ENCODE peak calls at places on chromosomes 16 and 17, in six cellular contexts. Q is suprapubic skin; V is NCI-H1694 treated with DMSO at 0.1 percent for 48 hours; R is fibroblast of the aortic adventitia; U is RPMI8226; I is naive thymus-derived CD4-positive, alpha-beta T cell. O is an unnamed sample.

GRCh38 chr16:9901-10665 is 43.3 kb downstream of the POLR3K start:
- DNase-seq in U (peak), V (no peak), I (no peak), Q (no peak), R (no peak), O (no peak)

GRCh38 chr16:55302635-55303034 is 21.4 kb upstream of the IRX6 start:
- DNase-seq in Q (no peak), V (no peak), U (no peak), I (no peak), R (no peak), O (no peak)

GRCh38 chr17:59423137-59423703 is 91.8 kb downstream of the YPEL2 start:
- DNase-seq in I (no peak), R (peak), Q (no peak), V (no peak), U (peak), O (no peak)

GRCh38 chr16:54034684-54035083 is 251.9 kb downstream of the IRX3 start:
- DNase-seq in R (peak), I (no peak), Q (no peak), V (no peak), U (no peak), O (no peak)

GRCh38 chr16:25575363-25575762 is 116.4 kb upstream of the HS3ST4 start:
- DNase-seq in Q (no peak), I (no peak), R (no peak), U (no peak), V (no peak), O (no peak)

GRCh38 chr17:61449707-61450640 is 2.2 kb upstream of the TBX4 start:
- DNase-seq in V (no peak), Q (no peak), I (no peak), U (no peak), R (no peak), O (no peak)

GRCh38 chr16:24124291-24124690 is 131.8 kb upstream of the CACNG3 start:
- DNase-seq in I (no peak), R (no peak), Q (no peak), U (no peak), V (no peak), O (no peak)

GRCh38 chr17:10144456-10144855 is 54.0 kb downstream of the GAS7 start:
- DNase-seq in I (no peak), Q (no peak), V (no peak), U (no peak), R (no peak), O (no peak)

GRCh38 chr16:86925067-86925791 is 346.9 kb downstream of the FOXL1 start:
- DNase-seq in Q (no peak), U (no peak), R (peak), V (no peak), I (no peak), O (no peak)

GRCh38 chr17:17809527-17810373 is 27.0 kb downstream of the SREBF1 start:
- DNase-seq in U (no peak), I (no peak), Q (no peak), R (peak), V (no peak), O (no peak)

GRCh38 chr16:80577485-80578280 is 36.9 kb downstream of the DYNLRB2 start:
- DNase-seq in I (no peak), U (no peak), R (no peak), V (no peak), Q (no peak), O (no peak)

GRCh38 chr17:57548421-57549385 is 196.4 kb downstream of the CCDC182 start:
- DNase-seq in U (no peak), V (no peak), Q (no peak), I (no peak), R (peak), O (no peak)

GRCh38 chr16:3158498-3159314 is 23.9 kb downstream of the ZNF213 start:
- DNase-seq in U (peak), I (peak), Q (peak), R (peak), V (peak), O (no peak)

GRCh38 chr17:19539040-19539399 is 5.4 kb downstream of the SLC47A1 start:
- DNase-seq in Q (no peak), I (no peak), V (no peak), R (no peak), U (no peak), O (no peak)

GRCh38 chr17:81420769-81421462 is 25.7 kb downstream of the BAHCC1 start:
- DNase-seq in U (no peak), V (no peak), R (peak), I (no peak), Q (no peak), O (no peak)

GRCh38 chr17:57071991-57072944 is 12.8 kb upstream of the AKAP1 start:
- DNase-seq in Q (no peak), I (no peak), V (no peak), R (no peak), U (no peak), O (no peak)

GRCh38 chr17:9115446-9116265 is 94.3 kb downstream of the NTN1 start:
- DNase-seq in R (peak), I (peak), V (no peak), Q (peak), U (no peak), O (no peak)

GRCh38 chr17:74981979-74982662 is 5.3 kb upstream of the CDR2L start:
- DNase-seq in U (peak), R (peak), Q (peak), I (peak), V (peak), O (no peak)

GRCh38 chr17:830381-830780 is 48.2 kb downstream of the MRM3 start:
- DNase-seq in Q (no peak), I (no peak), U (peak), R (no peak), V (no peak), O (no peak)

GRCh38 chr16:87417511-87417910 is 25.4 kb downstream of the MAP1LC3B start:
- DNase-seq in V (no peak), I (no peak), U (no peak), Q (peak), R (no peak), O (no peak)

GRCh38 chr16:2828876-2829430 is 1.1 kb upstream of the ZG16B start:
- DNase-seq in R (no peak), Q (no peak), U (no peak), V (no peak), I (no peak), O (no peak)

GRCh38 chr16:56409195-56409594 is 16.1 kb downstream of the AMFR start:
- DNase-seq in Q (no peak), R (peak), U (no peak), I (no peak), V (no peak), O (no peak)

GRCh38 chr17:70137451-70138230 is 31.7 kb upstream of the KCNJ2 start:
- DNase-seq in I (peak), U (peak), Q (no peak), R (peak), V (no peak), O (no peak)

GRCh38 chr17:55444471-55445441 is 23.1 kb upstream of the MMD start:
- DNase-seq in V (no peak), Q (no peak), I (no peak), U (no peak), R (no peak), O (no peak)

GRCh38 chr17:38341035-38341721 is 2.6 kb downstream of the GPR179 start:
- DNase-seq in U (peak), Q (no peak), V (peak), I (no peak), R (peak), O (no peak)

GRCh38 chr17:82384730-82385429 is 13.3 kb downstream of the UTS2R start:
- DNase-seq in I (no peak), V (peak), Q (no peak), U (peak), R (peak), O (no peak)

GRCh38 chr16:84643180-84643583 is 5.1 kb upstream of the KLHL36 start:
- DNase-seq in R (peak), V (peak), Q (no peak), I (no peak), U (no peak), O (no peak)

O was measured in esophagus squamous epithelium.